ENCODE peak calls at places on chromosomes 11 and 22, in six cellular contexts. L is dermis microvascular lymphatic vessel endothelial cell, K is NCI-H1694 treated with DMSO at 0.1 percent for 48 hours, O is HTR-8/SVneo, P is NCI-H460, B is sigmoid colon. Z is an unnamed sample.
A peak's percentile ranks its signal among the peaks of the same experiment; 100 is the strongest.

GRCh38 chr11:126431401-126432064 is 76.0 kb downstream of the ST3GAL4 start:
- DNase-seq in L (peak; percentile 79), K (no peak), O (peak; percentile 70), P (peak; percentile 55), B (peak; percentile 84), Z (peak; percentile 75)

GRCh38 chr22:39349506-39349966 is 255 bp upstream of the SYNGR1 start:
- DNase-seq in L (peak; percentile 11), K (peak; percentile 61), O (peak; percentile 62), P (peak; percentile 4), B (no peak), Z (no peak)

GRCh38 chr11:130272336-130272735 is 42.4 kb downstream of the ZBTB44 start:
- DNase-seq in L (no peak), K (no peak), O (no peak), P (no peak), B (no peak), Z (no peak)

GRCh38 chr22:47168441-47168840 is 406.0 kb downstream of the TBC1D22A start:
- DNase-seq in L (no peak), K (no peak), O (no peak), P (no peak), B (peak; percentile 40), Z (no peak)

GRCh38 chr11:1533342-1533725 is 38.7 kb downstream of the DUSP8 start:
- DNase-seq in L (no peak), K (no peak), O (no peak), P (no peak), B (no peak), Z (no peak)

GRCh38 chr11:64485077-64485476 is 105.9 kb upstream of the SLC22A12 start:
- DNase-seq in L (no peak), K (peak; percentile 18), O (no peak), P (no peak), B (no peak), Z (no peak)

GRCh38 chr11:87368876-87369480 is 331.2 kb downstream of the TMEM135 start:
- DNase-seq in L (peak; percentile 96), K (no peak), O (no peak), P (no peak), B (no peak), Z (peak; percentile 88)

GRCh38 chr11:100941033-100941432 is 188.6 kb downstream of the PGR start:
- DNase-seq in L (no peak), K (no peak), O (no peak), P (no peak), B (no peak), Z (no peak)

GRCh38 chr22:41831383-41831782 is 1.5 kb upstream of the SREBF2 start:
- DNase-seq in L (peak; percentile 54), K (no peak), O (no peak), P (no peak), B (no peak), Z (peak; percentile 51)

GRCh38 chr22:45946805-45947600 is 30.0 kb downstream of the WNT7B start:
- DNase-seq in L (no peak), K (peak; percentile 28), O (no peak), P (no peak), B (no peak), Z (no peak)

GRCh38 chr11:65618763-65619162 is 3.2 kb downstream of the PCNX3 start:
- DNase-seq in L (no peak), K (no peak), O (no peak), P (no peak), B (no peak), Z (no peak)

GRCh38 chr11:20880094-20880493 is 210.7 kb downstream of the NELL1 start:
- DNase-seq in L (no peak), K (no peak), O (no peak), P (no peak), B (no peak), Z (no peak)

GRCh38 chr11:20467458-20468185 is 80.1 kb downstream of the PRMT3 start:
- DNase-seq in L (no peak), K (no peak), O (no peak), P (no peak), B (no peak), Z (no peak)

GRCh38 chr22:45242778-45243191 is 2.1 kb upstream of the KIAA0930 start:
- DNase-seq in L (peak; percentile 91), K (no peak), O (no peak), P (no peak), B (no peak), Z (peak; percentile 51)

GRCh38 chr11:1546536-1547466 is 25.3 kb downstream of the DUSP8 start:
- DNase-seq in L (peak; percentile 48), K (peak; percentile 43), O (peak; percentile 81), P (no peak), B (no peak), Z (peak; percentile 51)

GRCh38 chr11:131354251-131354701 is 16.1 kb upstream of the NTM start:
- DNase-seq in L (no peak), K (no peak), O (no peak), P (peak; percentile 17), B (no peak), Z (no peak)

GRCh38 chr11:5037926-5038325 is 8.4 kb upstream of the OR52J3 start:
- DNase-seq in L (no peak), K (no peak), O (no peak), P (no peak), B (no peak), Z (no peak)

GRCh38 chr11:128222245-128222959 is 365.0 kb downstream of the ETS1 start:
- DNase-seq in L (no peak), K (no peak), O (no peak), P (no peak), B (no peak), Z (no peak)

GRCh38 chr11:8679006-8679405 is 3.5 kb downstream of the TRIM66 start:
- DNase-seq in L (no peak), K (no peak), O (no peak), P (no peak), B (no peak), Z (no peak)

GRCh38 chr22:19819911-19820879 is 34.5 kb downstream of the GNB1L start:
- DNase-seq in L (no peak), K (no peak), O (no peak), P (no peak), B (peak; percentile 58), Z (no peak)

GRCh38 chr11:71251159-71251721 is 1.1 kb downstream of the SHANK2 start:
- DNase-seq in L (no peak), K (no peak), O (no peak), P (no peak), B (no peak), Z (no peak)